ENCODE peak calls at places on chromosomes 16 and 17, in nine cellular contexts. M, J, W, A, Q, E, S, U and K are unnamed samples.

GRCh38 chr16:87062569-87063442 is 254.4 kb downstream of the C16orf95 start:
- DNase-seq in M (peak), J (no peak), W (peak), A (no peak), Q (peak), E (peak), S (peak), U (peak), K (peak)

GRCh38 chr16:49495596-49496355 is 122.2 kb downstream of the C16orf78 start:
- DNase-seq in M (no peak), J (no peak), W (no peak), A (no peak), Q (no peak), E (no peak), S (no peak), U (no peak), K (no peak)

GRCh38 chr16:52976539-52977167 is 76.0 kb downstream of the CHD9NB start:
- DNase-seq in M (no peak), J (no peak), W (peak), A (no peak), Q (no peak), E (no peak), S (no peak), U (peak), K (peak)

GRCh38 chr17:58997756-58998553 is 108.7 kb downstream of the TRIM37 start:
- DNase-seq in M (no peak), J (no peak), W (peak), A (no peak), Q (no peak), E (no peak), S (no peak), U (no peak), K (peak)

GRCh38 chr16:85608515-85608885 is 4.6 kb upstream of the GSE1 start:
- DNase-seq in M (no peak), J (no peak), W (no peak), A (no peak), Q (no peak), E (no peak), S (no peak), U (no peak), K (no peak)

GRCh38 chr17:73211745-73212144 is 18.9 kb downstream of the COG1 start:
- DNase-seq in M (peak), J (no peak), W (no peak), A (no peak), Q (no peak), E (no peak), S (peak), U (no peak), K (no peak)

GRCh38 chr17:55659661-55660060 is 63.0 kb downstream of the TMEM100 start:
- DNase-seq in M (no peak), J (no peak), W (no peak), A (no peak), Q (no peak), E (no peak), S (no peak), U (no peak), K (no peak)

GRCh38 chr16:23865853-23866252 is 30.1 kb downstream of the PRKCB start:
- DNase-seq in M (no peak), J (no peak), W (no peak), A (no peak), Q (no peak), E (peak), S (no peak), U (no peak), K (no peak)

GRCh38 chr16:7140899-7141298 is 191.7 kb upstream of the RBFOX1 start:
- DNase-seq in M (no peak), J (no peak), W (no peak), A (no peak), Q (no peak), E (no peak), S (no peak), U (no peak), K (no peak)

GRCh38 chr16:23368469-23368868 is 66.4 kb downstream of the SCNN1B start:
- DNase-seq in M (no peak), J (no peak), W (peak), A (no peak), Q (no peak), E (no peak), S (no peak), U (no peak), K (peak)

GRCh38 chr17:77127735-77128361 is 12.9 kb upstream of the SEC14L1 start:
- DNase-seq in M (peak), J (no peak), W (peak), A (peak), Q (no peak), E (no peak), S (peak), U (no peak), K (peak)

GRCh38 chr17:50534222-50534978 is 1.9 kb downstream of the EPN3 start:
- DNase-seq in M (no peak), J (no peak), W (peak), A (no peak), Q (no peak), E (no peak), S (no peak), U (no peak), K (peak)

GRCh38 chr17:73767696-73768095 is 123.5 kb upstream of the SDK2 start:
- DNase-seq in M (no peak), J (no peak), W (no peak), A (no peak), Q (no peak), E (no peak), S (no peak), U (no peak), K (no peak)

GRCh38 chr16:29678691-29679267 is at the start of gene QPRT:
- DNase-seq in M (no peak), J (no peak), W (peak), A (no peak), Q (no peak), E (no peak), S (no peak), U (peak), K (peak)

GRCh38 chr16:51388516-51388951 is 237.5 kb upstream of the SALL1 start:
- DNase-seq in M (no peak), J (no peak), W (peak), A (no peak), Q (no peak), E (no peak), S (no peak), U (no peak), K (no peak)

GRCh38 chr17:77948690-77949114 is 9.8 kb upstream of the TNRC6C start:
- DNase-seq in M (no peak), J (no peak), W (peak), A (no peak), Q (no peak), E (no peak), S (no peak), U (no peak), K (peak)

GRCh38 chr16:86338403-86339115 is 171.8 kb upstream of the FOXF1 start:
- DNase-seq in M (no peak), J (no peak), W (no peak), A (no peak), Q (no peak), E (no peak), S (no peak), U (peak), K (no peak)

GRCh38 chr16:53172517-53172916 is 117.7 kb downstream of the CHD9 start:
- DNase-seq in M (no peak), J (no peak), W (no peak), A (no peak), Q (no peak), E (no peak), S (no peak), U (no peak), K (no peak)

GRCh38 chr17:31511176-31511540 is 119.7 kb downstream of the RAB11FIP4 start:
- DNase-seq in M (no peak), J (no peak), W (no peak), A (no peak), Q (no peak), E (no peak), S (no peak), U (no peak), K (no peak)

GRCh38 chr17:17732444-17732843 is 51.2 kb downstream of the RAI1 start:
- DNase-seq in M (no peak), J (no peak), W (no peak), A (no peak), Q (no peak), E (no peak), S (no peak), U (no peak), K (peak)

GRCh38 chr16:17245727-17246576 is 224.8 kb downstream of the XYLT1 start:
- DNase-seq in M (no peak), J (no peak), W (no peak), A (no peak), Q (no peak), E (no peak), S (no peak), U (no peak), K (no peak)